ENCODE peak calls at places on chromosome 22, in ten cellular contexts. W, P, K, X, U, G, R, T, I and A are unnamed samples.

GRCh38 chr22:24140357-24140756 is 40.9 kb upstream of the SUSD2 start:
- DNase-seq in G (no peak), T (no peak), R (no peak), W (no peak), K (no peak), P (no peak), U (no peak), I (peak), X (no peak), A (no peak)

GRCh38 chr22:26553056-26553752 is 36.7 kb downstream of the TPST2 start:
- DNase-seq in G (peak), P (no peak), R (peak), I (peak), X (no peak), K (no peak), U (no peak), T (no peak), W (peak), A (no peak)

GRCh38 chr22:46536559-46537220 is 730 bp downstream of the CELSR1 start:
- DNase-seq in G (no peak), U (no peak), I (no peak), W (no peak), R (no peak), T (no peak), X (no peak), K (no peak), P (peak), A (no peak)

GRCh38 chr22:46091277-46091977 is 58.9 kb upstream of the PPARA start:
- DNase-seq in W (no peak), X (peak), G (no peak), P (no peak), K (no peak), U (no peak), T (no peak), I (no peak), R (no peak), A (no peak)

GRCh38 chr22:20982563-20982882 is 426 bp downstream of the LZTR1 start:
- DNase-seq in P (no peak), T (no peak), X (no peak), U (no peak), G (no peak), K (no peak), R (peak), I (no peak), W (no peak), A (no peak)

GRCh38 chr22:45446216-45446615 is 32.7 kb downstream of the RIBC2 start:
- DNase-seq in G (no peak), W (peak), P (no peak), X (no peak), K (no peak), I (no peak), R (no peak), U (no peak), T (no peak), A (no peak)

GRCh38 chr22:47292546-47293320 is 530.3 kb downstream of the TBC1D22A start:
- DNase-seq in R (no peak), X (no peak), P (no peak), T (peak), G (peak), W (no peak), U (peak), K (no peak), I (no peak), A (no peak)

GRCh38 chr22:49367016-49367697 is 460.5 kb downstream of the BRD1 start:
- DNase-seq in G (no peak), R (no peak), P (no peak), I (no peak), W (no peak), X (peak), U (no peak), T (no peak), K (no peak), A (no peak)

GRCh38 chr22:28812491-28812890 is 12.1 kb upstream of the XBP1 start:
- DNase-seq in I (no peak), T (no peak), G (no peak), P (no peak), W (no peak), R (no peak), K (no peak), X (no peak), U (no peak), A (no peak)

GRCh38 chr22:50206599-50206998 is 5.8 kb downstream of the SELENOO start:
- DNase-seq in I (peak), U (peak), K (no peak), R (no peak), X (peak), T (peak), P (peak), G (peak), W (no peak), A (peak)

GRCh38 chr22:45579306-45579705 is 76.6 kb downstream of the FBLN1 start:
- DNase-seq in P (no peak), T (no peak), U (no peak), G (no peak), X (no peak), R (no peak), W (no peak), K (no peak), I (no peak), A (no peak)

GRCh38 chr22:20639343-20639742 is 131.9 kb downstream of the MED15 start:
- DNase-seq in T (no peak), G (no peak), W (no peak), K (no peak), U (no peak), P (no peak), R (no peak), I (no peak), X (no peak), A (no peak)

GRCh38 chr22:45096256-45096907 is 67.3 kb upstream of the NUP50 start:
- DNase-seq in U (peak), X (no peak), G (peak), P (peak), K (no peak), I (peak), R (peak), T (peak), W (peak), A (peak)

GRCh38 chr22:20583471-20583922 is 76.1 kb downstream of the MED15 start:
- DNase-seq in P (no peak), U (peak), R (no peak), X (no peak), K (no peak), T (peak), W (no peak), I (peak), G (no peak), A (no peak)

GRCh38 chr22:21000215-21000986 is 1.5 kb downstream of the THAP7 start:
- DNase-seq in G (no peak), T (no peak), I (no peak), R (no peak), W (no peak), U (no peak), K (no peak), X (no peak), P (no peak), A (no peak)

GRCh38 chr22:35359380-35360065 is 21.4 kb upstream of the HMOX1 start:
- DNase-seq in P (no peak), U (no peak), K (no peak), W (no peak), I (no peak), R (no peak), T (no peak), X (no peak), G (no peak), A (no peak)

GRCh38 chr22:24410110-24410856 is 17.1 kb upstream of the ADORA2A start:
- DNase-seq in I (peak), W (peak), G (peak), U (no peak), P (no peak), K (no peak), R (no peak), T (no peak), X (no peak), A (no peak)

GRCh38 chr22:47205562-47205961 is 443.1 kb downstream of the TBC1D22A start:
- DNase-seq in R (no peak), X (no peak), G (no peak), K (no peak), T (no peak), U (no peak), P (no peak), W (no peak), I (no peak), A (no peak)

GRCh38 chr22:50734986-50735738 is 2.8 kb upstream of the ACR start:
- DNase-seq in I (no peak), G (no peak), X (no peak), K (no peak), W (no peak), U (no peak), T (no peak), P (no peak), R (no peak), A (no peak)

DNA sequence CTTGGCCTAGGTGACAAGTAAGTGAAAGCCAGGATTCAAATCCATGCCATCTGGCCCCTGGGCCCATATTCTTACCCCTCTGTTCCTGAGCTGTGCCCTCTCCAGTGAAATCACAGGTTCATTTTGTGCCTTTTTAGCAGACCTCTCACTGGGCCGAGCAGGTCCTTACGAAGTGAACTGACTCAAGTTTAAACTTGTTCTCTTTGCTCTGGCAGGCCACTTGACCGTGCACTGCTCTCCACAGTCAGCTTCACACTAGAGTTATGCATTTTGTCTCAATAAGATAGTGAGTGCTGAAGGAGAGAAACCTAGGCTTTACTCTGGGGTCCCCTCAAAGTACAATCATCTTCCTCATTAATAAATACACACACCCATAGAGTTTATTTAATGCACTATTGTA is 40.7 kb downstream of the ARFGAP3 start:
- DNase-seq in W (no peak), U (no peak), R (no peak), T (no peak), X (no peak), G (no peak), K (no peak), I (no peak), P (no peak), A (no peak)
- TF ChIP-seq CTCF in W (no peak), U (no peak), R (no peak), T (no peak), X (no peak), G (no peak), K (no peak), I (no peak), P (no peak), A (no peak)

GRCh38 chr22:27603111-27603822 is 198.3 kb downstream of the MN1 start:
- DNase-seq in R (no peak), I (no peak), X (no peak), P (no peak), U (no peak), T (no peak), G (no peak), K (no peak), W (no peak), A (no peak)
- TF ChIP-seq CTCF in R (no peak), I (no peak), X (no peak), P (no peak), U (no peak), T (no peak), G (no peak), K (no peak), W (no peak), A (no peak)

GRCh38 chr22:37259540-37260029 is 15.5 kb upstream of the RAC2 start:
- DNase-seq in W (peak), R (peak), I (no peak), X (peak), G (peak), P (peak), U (peak), K (no peak), T (no peak), A (peak)
- TF ChIP-seq CTCF in W (peak), R (no peak), I (peak), X (peak), G (peak), P (peak), U (peak), K (no peak), T (peak), A (peak)

DNA sequence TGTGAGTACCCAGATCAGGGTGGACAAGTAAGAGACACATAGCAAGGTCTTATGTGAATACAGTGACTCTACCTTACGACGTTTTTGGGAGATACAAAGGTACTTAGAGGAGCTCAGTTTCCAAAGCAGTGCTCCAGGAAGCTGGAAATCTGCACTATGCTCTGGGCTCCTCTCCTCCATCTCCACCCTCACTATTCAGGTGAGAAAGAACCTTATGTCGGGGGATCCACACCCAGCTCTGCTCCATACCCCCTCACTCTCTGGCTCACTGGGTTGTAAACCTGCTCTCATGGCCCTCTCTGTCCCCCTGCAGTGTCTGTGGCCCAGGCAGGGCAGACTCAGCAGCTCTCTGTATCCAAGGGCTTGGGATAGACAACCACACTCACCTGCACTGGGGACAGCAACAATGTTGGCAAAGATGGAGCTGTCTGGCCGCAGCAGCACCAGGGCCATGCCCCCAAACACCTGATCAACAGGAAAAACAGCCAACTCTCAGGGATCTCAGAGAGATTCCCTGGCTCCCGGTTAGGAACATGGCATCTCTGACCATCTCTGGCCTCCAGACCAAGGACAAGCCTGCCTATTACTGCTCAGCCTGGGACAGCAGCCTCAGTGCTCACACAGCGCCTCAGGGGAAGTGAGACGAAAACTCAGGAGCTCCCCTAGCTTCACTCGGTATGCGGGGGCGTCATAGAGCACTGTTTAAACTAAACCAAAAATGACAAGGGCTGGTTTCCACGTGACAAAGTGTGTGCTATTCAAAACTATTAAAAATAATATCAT is 60.9 kb upstream of the TOP3B start:
- DNase-seq in U (no peak), W (no peak), X (no peak), T (no peak), K (no peak), P (no peak), R (no peak), G (no peak), I (no peak), A (no peak)
- TF ChIP-seq CTCF in U (no peak), W (no peak), X (no peak), T (no peak), K (no peak), P (no peak), R (no peak), G (no peak), I (no peak), A (no peak)